ENCODE peak calls at places on chromosomes 4 and X, in eight cellular contexts. P, Z, R, V, K, T, W and E are unnamed samples.

GRCh38 chr4:163273922-163274321 is 58.5 kb downstream of the NPY1R start:
- DNase-seq in T (no peak), Z (no peak), V (no peak), W (no peak), R (no peak), K (no peak), P (no peak), E (no peak)

GRCh38 chrX:2913118-2913517 is 16.0 kb downstream of the ARSD start:
- DNase-seq in P (no peak), Z (no peak), R (no peak), V (no peak), K (no peak), W (no peak), T (no peak), E (no peak)

GRCh38 chr4:147799986-147800555 is 68.2 kb downstream of the ARHGAP10 start:
- DNase-seq in T (peak), P (peak), K (peak), W (peak), V (no peak), R (no peak), Z (peak), E (no peak)

GRCh38 chrX:122196338-122196737 is 987.7 kb upstream of the GRIA3 start:
- DNase-seq in P (no peak), Z (no peak), K (no peak), R (no peak), T (no peak), W (no peak), V (no peak), E (no peak)

GRCh38 chrX:41332988-41333743 is 796 bp upstream of the DDX3X start:
- DNase-seq in Z (peak), K (peak), P (peak), R (peak), W (peak), T (peak), V (peak), E (peak)

GRCh38 chr4:25031077-25031606 is 396 bp upstream of the LGI2 start:
- DNase-seq in W (no peak), R (peak), V (no peak), T (no peak), P (no peak), K (peak), Z (peak), E (peak)

GRCh38 chrX:2967998-2968909 is 38.1 kb upstream of the ARSH start:
- DNase-seq in R (no peak), K (no peak), W (no peak), V (no peak), Z (peak), P (no peak), T (no peak), E (no peak)

GRCh38 chr4:170610464-170610863 is 520.7 kb upstream of the AADAT start:
- DNase-seq in Z (no peak), K (no peak), R (no peak), W (no peak), V (no peak), P (no peak), T (no peak), E (no peak)

GRCh38 chrX:125132274-125132673 is 187.4 kb upstream of the TEX13C start:
- DNase-seq in T (no peak), W (no peak), P (no peak), R (no peak), V (no peak), Z (no peak), K (no peak), E (no peak)

GRCh38 chr4:147969573-147969972 is 237.7 kb downstream of the ARHGAP10 start:
- DNase-seq in R (no peak), Z (no peak), P (no peak), K (peak), W (no peak), T (no peak), V (no peak), E (no peak)

GRCh38 chr4:56626963-56627362 is 54.1 kb downstream of the HOPX start:
- DNase-seq in T (no peak), R (no peak), V (no peak), P (no peak), W (no peak), K (peak), Z (no peak), E (no peak)

GRCh38 chrX:2578864-2579263 is 78.1 kb upstream of the DHRSX start:
- DNase-seq in R (no peak), P (no peak), V (no peak), W (no peak), K (no peak), T (no peak), Z (no peak), E (no peak)